ENCODE peak calls at places on chromosomes 12 and 14, in six cellular contexts. One of them, this sample, is unnamed.

GRCh38 chr14:105378873-105379685 is 19.3 kb upstream of the TEX22 start:
- DNase-seq in kidney glomerular epithelial cell: no peak
- DNase-seq in SW 1271: no peak
- DNase-seq in endothelial cell: no peak
- DNase-seq in stimulated activated CD4-positive, alpha-beta T cell treated with anti-CD3 and anti-CD28 coated beads, Interleukin-4, amount 100 ng/mL, for 1 hour: no peak
- DNase-seq in fibroblast of the aortic adventitia: no peak
- DNase-seq in this sample: no peak

GRCh38 chr12:88922816-88923215 is 342.5 kb upstream of the KITLG start:
- DNase-seq in stimulated activated CD4-positive, alpha-beta T cell treated with anti-CD3 and anti-CD28 coated beads, Interleukin-4, amount 100 ng/mL, for 1 hour: no peak
- DNase-seq in SW 1271: peak
- DNase-seq in kidney glomerular epithelial cell: peak
- DNase-seq in endothelial cell: no peak
- DNase-seq in fibroblast of the aortic adventitia: peak
- DNase-seq in this sample: peak

GRCh38 chr12:116565963-116566362 is 6.8 kb downstream of the MAP1LC3B2 start:
- DNase-seq in stimulated activated CD4-positive, alpha-beta T cell treated with anti-CD3 and anti-CD28 coated beads, Interleukin-4, amount 100 ng/mL, for 1 hour: no peak
- DNase-seq in endothelial cell: no peak
- DNase-seq in SW 1271: no peak
- DNase-seq in kidney glomerular epithelial cell: no peak
- DNase-seq in fibroblast of the aortic adventitia: no peak
- DNase-seq in this sample: no peak

GRCh38 chr12:131092911-131093901 is 139.5 kb downstream of the ADGRD1 start:
- DNase-seq in kidney glomerular epithelial cell: no peak
- DNase-seq in fibroblast of the aortic adventitia: no peak
- DNase-seq in SW 1271: no peak
- DNase-seq in endothelial cell: no peak
- DNase-seq in stimulated activated CD4-positive, alpha-beta T cell treated with anti-CD3 and anti-CD28 coated beads, Interleukin-4, amount 100 ng/mL, for 1 hour: no peak
- DNase-seq in this sample: no peak

GRCh38 chr12:67764946-67765619 is 116.5 kb downstream of the DYRK2 start:
- DNase-seq in SW 1271: no peak
- DNase-seq in stimulated activated CD4-positive, alpha-beta T cell treated with anti-CD3 and anti-CD28 coated beads, Interleukin-4, amount 100 ng/mL, for 1 hour: no peak
- DNase-seq in kidney glomerular epithelial cell: no peak
- DNase-seq in endothelial cell: no peak
- DNase-seq in fibroblast of the aortic adventitia: no peak
- DNase-seq in this sample: no peak

GRCh38 chr12:106783515-106783914 is 9.0 kb downstream of the RIC8B start:
- DNase-seq in kidney glomerular epithelial cell: no peak
- DNase-seq in stimulated activated CD4-positive, alpha-beta T cell treated with anti-CD3 and anti-CD28 coated beads, Interleukin-4, amount 100 ng/mL, for 1 hour: no peak
- DNase-seq in endothelial cell: no peak
- DNase-seq in fibroblast of the aortic adventitia: no peak
- DNase-seq in SW 1271: no peak
- DNase-seq in this sample: no peak

GRCh38 chr12:89160716-89161123 is 191.6 kb downstream of the DUSP6 start:
- DNase-seq in stimulated activated CD4-positive, alpha-beta T cell treated with anti-CD3 and anti-CD28 coated beads, Interleukin-4, amount 100 ng/mL, for 1 hour: peak
- DNase-seq in SW 1271: peak
- DNase-seq in fibroblast of the aortic adventitia: peak
- DNase-seq in endothelial cell: no peak
- DNase-seq in kidney glomerular epithelial cell: peak
- DNase-seq in this sample: no peak

GRCh38 chr12:131380961-131381705 is 329.8 kb upstream of the SFSWAP start:
- DNase-seq in endothelial cell: no peak
- DNase-seq in kidney glomerular epithelial cell: no peak
- DNase-seq in fibroblast of the aortic adventitia: no peak
- DNase-seq in stimulated activated CD4-positive, alpha-beta T cell treated with anti-CD3 and anti-CD28 coated beads, Interleukin-4, amount 100 ng/mL, for 1 hour: no peak
- DNase-seq in SW 1271: no peak
- DNase-seq in this sample: no peak

GRCh38 chr12:110538869-110539622 is 36.9 kb downstream of the RAD9B start:
- DNase-seq in stimulated activated CD4-positive, alpha-beta T cell treated with anti-CD3 and anti-CD28 coated beads, Interleukin-4, amount 100 ng/mL, for 1 hour: no peak
- DNase-seq in SW 1271: no peak
- DNase-seq in kidney glomerular epithelial cell: no peak
- DNase-seq in endothelial cell: no peak
- DNase-seq in fibroblast of the aortic adventitia: no peak
- DNase-seq in this sample: peak

GRCh38 chr12:12722351-12723146 is 5.4 kb downstream of the CDKN1B start:
- DNase-seq in endothelial cell: no peak
- DNase-seq in SW 1271: peak
- DNase-seq in stimulated activated CD4-positive, alpha-beta T cell treated with anti-CD3 and anti-CD28 coated beads, Interleukin-4, amount 100 ng/mL, for 1 hour: no peak
- DNase-seq in fibroblast of the aortic adventitia: peak
- DNase-seq in kidney glomerular epithelial cell: peak
- DNase-seq in this sample: peak

GRCh38 chr12:58452546-58452945 is 467.8 kb downstream of the LRIG3 start:
- DNase-seq in stimulated activated CD4-positive, alpha-beta T cell treated with anti-CD3 and anti-CD28 coated beads, Interleukin-4, amount 100 ng/mL, for 1 hour: no peak
- DNase-seq in fibroblast of the aortic adventitia: peak
- DNase-seq in SW 1271: no peak
- DNase-seq in kidney glomerular epithelial cell: no peak
- DNase-seq in endothelial cell: no peak
- DNase-seq in this sample: no peak

GRCh38 chr12:49231881-49232650 is 32.8 kb upstream of the TUBA1C start:
- DNase-seq in SW 1271: no peak
- DNase-seq in kidney glomerular epithelial cell: no peak
- DNase-seq in fibroblast of the aortic adventitia: no peak
- DNase-seq in endothelial cell: no peak
- DNase-seq in stimulated activated CD4-positive, alpha-beta T cell treated with anti-CD3 and anti-CD28 coated beads, Interleukin-4, amount 100 ng/mL, for 1 hour: no peak
- DNase-seq in this sample: no peak

GRCh38 chr12:6533653-6534157 is 612 bp upstream of the GAPDH start:
- DNase-seq in stimulated activated CD4-positive, alpha-beta T cell treated with anti-CD3 and anti-CD28 coated beads, Interleukin-4, amount 100 ng/mL, for 1 hour: no peak
- DNase-seq in kidney glomerular epithelial cell: peak
- DNase-seq in fibroblast of the aortic adventitia: peak
- DNase-seq in SW 1271: peak
- DNase-seq in endothelial cell: peak
- DNase-seq in this sample: peak

GRCh38 chr14:78836777-78837176 is 666.6 kb downstream of the NRXN3 start:
- DNase-seq in endothelial cell: peak
- DNase-seq in stimulated activated CD4-positive, alpha-beta T cell treated with anti-CD3 and anti-CD28 coated beads, Interleukin-4, amount 100 ng/mL, for 1 hour: no peak
- DNase-seq in SW 1271: peak
- DNase-seq in kidney glomerular epithelial cell: peak
- DNase-seq in fibroblast of the aortic adventitia: peak
- DNase-seq in this sample: peak

GRCh38 chr12:27521066-27521465 is 2.9 kb upstream of the PPFIBP1 start:
- DNase-seq in fibroblast of the aortic adventitia: peak
- DNase-seq in kidney glomerular epithelial cell: peak
- DNase-seq in stimulated activated CD4-positive, alpha-beta T cell treated with anti-CD3 and anti-CD28 coated beads, Interleukin-4, amount 100 ng/mL, for 1 hour: no peak
- DNase-seq in endothelial cell: peak
- DNase-seq in SW 1271: no peak
- DNase-seq in this sample: no peak

This sample was measured in HT-29.